ENCODE peak calls at places on chromosome 12, in four cellular contexts. R is A549, D is body of pancreas, F is left cardiac atrium. Z is an unnamed sample.

GRCh38 chr12:21813751-21814150 is 39.2 kb upstream of the KCNJ8 start:
- ATAC-seq in R (no peak), F (no peak), D (no peak), Z (no peak)

GRCh38 chr12:111841236-111841749 is 735 bp upstream of the MAPKAPK5 start:
- ATAC-seq in R (no peak), D (no peak), F (no peak), Z (no peak)

GRCh38 chr12:11801643-11802042 is 152.2 kb downstream of the ETV6 start:
- ATAC-seq in R (no peak), F (no peak), D (no peak), Z (peak; percentile 83)

GRCh38 chr12:57129311-57130288 is 1.3 kb downstream of the LRP1 start:
- ATAC-seq in D (no peak), R (no peak), F (peak; percentile 1), Z (no peak)

GRCh38 chr12:87140257-87140656 is 884.1 kb upstream of the MGAT4C start:
- ATAC-seq in R (peak; percentile 54), D (no peak), F (peak; percentile 87), Z (peak; percentile 70)

GRCh38 chr12:65308001-65308400 is 29.5 kb downstream of the MSRB3 start:
- ATAC-seq in R (no peak), D (no peak), F (no peak), Z (no peak)

GRCh38 chr12:40903040-40903439 is 210.8 kb downstream of the CNTN1 start:
- ATAC-seq in R (no peak), F (no peak), D (no peak), Z (no peak)

GRCh38 chr12:56261503-56262230 is 3.5 kb upstream of the ANKRD52 start:
- ATAC-seq in F (no peak), R (peak; percentile 54), D (no peak), Z (peak; percentile 67)

GRCh38 chr12:92002195-92002649 is 143.4 kb downstream of the BTG1 start:
- ATAC-seq in F (peak; percentile 39), D (peak; percentile 71), R (no peak), Z (no peak)

GRCh38 chr12:89661706-89662330 is 46.8 kb downstream of the ATP2B1 start:
- ATAC-seq in R (no peak), D (no peak), F (no peak), Z (no peak)

GRCh38 chr12:56753566-56753965 is 1.4 kb upstream of the PRIM1 start:
- ATAC-seq in F (no peak), R (no peak), D (no peak), Z (no peak)

GRCh38 chr12:72098622-72099021 is 160.0 kb downstream of the TPH2 start:
- ATAC-seq in D (no peak), F (no peak), R (no peak), Z (no peak)

GRCh38 chr12:112900298-112901145 is 6.2 kb upstream of the OAS1 start:
- ATAC-seq in D (no peak), R (peak; percentile 35), F (peak; percentile 21), Z (peak; percentile 61)

GRCh38 chr12:12853435-12853834 is 37.9 kb upstream of the GPRC5A start:
- ATAC-seq in D (no peak), F (no peak), R (no peak), Z (no peak)

GRCh38 chr12:14948672-14949071 is 10.3 kb upstream of the ERP27 start:
- ATAC-seq in R (no peak), F (peak; percentile 87), D (peak; percentile 93), Z (peak; percentile 76)

GRCh38 chr12:107264667-107265066 is 171.3 kb upstream of the CRY1 start:
- ATAC-seq in R (no peak), F (no peak), D (no peak), Z (no peak)

GRCh38 chr12:65685514-65685913 is 138.8 kb upstream of the HMGA2 start:
- ATAC-seq in D (no peak), R (no peak), F (no peak), Z (peak; percentile 33)

GRCh38 chr12:67457799-67458680 is 188.9 kb downstream of the CAND1 start:
- ATAC-seq in F (peak; percentile 52), R (no peak), D (no peak), Z (no peak)

GRCh38 chr12:46942579-46942978 is 116.8 kb upstream of the SLC38A4 start:
- ATAC-seq in D (no peak), R (no peak), F (no peak), Z (peak; percentile 72)